ENCODE peak calls at places on chromosomes 11 and 22, in nine cellular contexts. One of them, this sample, is unnamed. For H3K9me3, the result is how much of the 10 kb centered on the place peaks cover.

GRCh38 chr11:74442601-74443000 is 24.7 kb downstream of the KCNE3 start:
- DNase-seq in AG04450: no peak
- DNase-seq in esophagus squamous epithelium: no peak
- DNase-seq in WERI-Rb-1: no peak
- DNase-seq in right lobe of liver: no peak
- DNase-seq in stomach: no peak
- DNase-seq in small intestine: peak
- DNase-seq in OCI-LY7: no peak
- DNase-seq in colonic mucosa: no peak
- DNase-seq in this sample: no peak

GRCh38 chr11:119337581-119338317 is 2.9 kb downstream of the C1QTNF5 start:
- DNase-seq in AG04450: peak
- DNase-seq in esophagus squamous epithelium: no peak
- DNase-seq in WERI-Rb-1: no peak
- DNase-seq in right lobe of liver: peak
- DNase-seq in stomach: no peak
- DNase-seq in small intestine: no peak
- DNase-seq in OCI-LY7: no peak
- DNase-seq in colonic mucosa: no peak
- DNase-seq in this sample: no peak

GRCh38 chr22:44883011-44883421 is 126.8 kb downstream of the PHF21B start:
- DNase-seq in AG04450: no peak
- DNase-seq in esophagus squamous epithelium: no peak
- DNase-seq in WERI-Rb-1: no peak
- DNase-seq in right lobe of liver: peak
- DNase-seq in stomach: no peak
- DNase-seq in small intestine: no peak
- DNase-seq in OCI-LY7: no peak
- DNase-seq in colonic mucosa: no peak
- DNase-seq in this sample: no peak

GRCh38 chr11:22199243-22199642 is 6.4 kb downstream of the ANO5 start:
- DNase-seq in AG04450: no peak
- DNase-seq in esophagus squamous epithelium: no peak
- DNase-seq in WERI-Rb-1: no peak
- DNase-seq in right lobe of liver: no peak
- DNase-seq in stomach: no peak
- DNase-seq in small intestine: no peak
- DNase-seq in OCI-LY7: no peak
- DNase-seq in colonic mucosa: no peak
- DNase-seq in this sample: no peak

GRCh38 chr11:19929655-19930054 is 217.0 kb downstream of the NAV2 start:
- DNase-seq in AG04450: no peak
- DNase-seq in esophagus squamous epithelium: no peak
- DNase-seq in WERI-Rb-1: no peak
- DNase-seq in right lobe of liver: no peak
- DNase-seq in stomach: no peak
- DNase-seq in small intestine: no peak
- DNase-seq in OCI-LY7: no peak
- DNase-seq in colonic mucosa: no peak
- DNase-seq in this sample: peak

GRCh38 chr11:69089258-69089657 is 40.5 kb downstream of the TPCN2 start:
- DNase-seq in AG04450: no peak
- DNase-seq in esophagus squamous epithelium: no peak
- DNase-seq in WERI-Rb-1: peak
- DNase-seq in right lobe of liver: no peak
- DNase-seq in stomach: peak
- DNase-seq in small intestine: no peak
- DNase-seq in OCI-LY7: no peak
- DNase-seq in colonic mucosa: no peak
- DNase-seq in this sample: no peak

GRCh38 chr11:11207428-11207827 is 145.6 kb downstream of the CSNK2A3 start:
- DNase-seq in AG04450: no peak
- DNase-seq in esophagus squamous epithelium: no peak
- DNase-seq in WERI-Rb-1: no peak
- DNase-seq in right lobe of liver: no peak
- DNase-seq in stomach: no peak
- DNase-seq in small intestine: no peak
- DNase-seq in OCI-LY7: no peak
- DNase-seq in colonic mucosa: no peak
- DNase-seq in this sample: no peak

GRCh38 chr11:10844364-10844763 is 13.5 kb downstream of the ZBED5 start:
- DNase-seq in AG04450: no peak
- DNase-seq in esophagus squamous epithelium: no peak
- DNase-seq in WERI-Rb-1: no peak
- DNase-seq in right lobe of liver: no peak
- DNase-seq in stomach: no peak
- DNase-seq in small intestine: peak
- DNase-seq in OCI-LY7: no peak
- DNase-seq in colonic mucosa: no peak
- DNase-seq in this sample: no peak

GRCh38 chr11:299951-300735 is 817 bp upstream of the IFITM5 start:
- DNase-seq in AG04450: no peak
- DNase-seq in esophagus squamous epithelium: no peak
- DNase-seq in WERI-Rb-1: no peak
- DNase-seq in right lobe of liver: peak
- DNase-seq in stomach: no peak
- DNase-seq in small intestine: no peak
- DNase-seq in OCI-LY7: no peak
- DNase-seq in colonic mucosa: no peak
- DNase-seq in this sample: no peak

GRCh38 chr11:877565-877964 is 33.0 kb downstream of the CHID1 start:
- DNase-seq in AG04450: no peak
- DNase-seq in esophagus squamous epithelium: no peak
- DNase-seq in WERI-Rb-1: peak
- DNase-seq in right lobe of liver: no peak
- DNase-seq in stomach: no peak
- DNase-seq in small intestine: no peak
- DNase-seq in OCI-LY7: peak
- DNase-seq in colonic mucosa: no peak
- DNase-seq in this sample: no peak

GRCh38 chr11:122069946-122070345 is 46.1 kb downstream of the BLID start:
- DNase-seq in AG04450: peak
- DNase-seq in esophagus squamous epithelium: no peak
- DNase-seq in WERI-Rb-1: peak
- DNase-seq in right lobe of liver: no peak
- DNase-seq in stomach: peak
- DNase-seq in small intestine: no peak
- DNase-seq in OCI-LY7: no peak
- DNase-seq in colonic mucosa: no peak
- DNase-seq in this sample: no peak

GRCh38 chr22:49564054-49564453 is 263.6 kb downstream of the BRD1 start:
- DNase-seq in AG04450: no peak
- DNase-seq in esophagus squamous epithelium: no peak
- DNase-seq in WERI-Rb-1: no peak
- DNase-seq in right lobe of liver: peak
- DNase-seq in stomach: no peak
- DNase-seq in small intestine: no peak
- DNase-seq in OCI-LY7: no peak
- DNase-seq in colonic mucosa: no peak
- DNase-seq in this sample: no peak

GRCh38 chr22:49566141-49566541 is 261.5 kb downstream of the BRD1 start:
- DNase-seq in AG04450: no peak
- DNase-seq in esophagus squamous epithelium: no peak
- DNase-seq in WERI-Rb-1: no peak
- DNase-seq in right lobe of liver: no peak
- DNase-seq in stomach: no peak
- DNase-seq in small intestine: no peak
- DNase-seq in OCI-LY7: no peak
- DNase-seq in colonic mucosa: no peak
- DNase-seq in this sample: no peak

GRCh38 chr22:49564666-49565515 is 262.8 kb downstream of the BRD1 start:
- DNase-seq in AG04450: no peak
- DNase-seq in esophagus squamous epithelium: no peak
- DNase-seq in WERI-Rb-1: no peak
- DNase-seq in right lobe of liver: peak
- DNase-seq in stomach: no peak
- DNase-seq in small intestine: no peak
- DNase-seq in OCI-LY7: no peak
- DNase-seq in colonic mucosa: no peak
- DNase-seq in this sample: no peak

GRCh38 chr22:49566693-49567092 is 261.0 kb downstream of the BRD1 start:
- DNase-seq in AG04450: no peak
- DNase-seq in esophagus squamous epithelium: no peak
- DNase-seq in WERI-Rb-1: no peak
- DNase-seq in right lobe of liver: no peak
- DNase-seq in stomach: no peak
- DNase-seq in small intestine: no peak
- DNase-seq in OCI-LY7: no peak
- DNase-seq in colonic mucosa: no peak
- DNase-seq in this sample: no peak

DNA sequence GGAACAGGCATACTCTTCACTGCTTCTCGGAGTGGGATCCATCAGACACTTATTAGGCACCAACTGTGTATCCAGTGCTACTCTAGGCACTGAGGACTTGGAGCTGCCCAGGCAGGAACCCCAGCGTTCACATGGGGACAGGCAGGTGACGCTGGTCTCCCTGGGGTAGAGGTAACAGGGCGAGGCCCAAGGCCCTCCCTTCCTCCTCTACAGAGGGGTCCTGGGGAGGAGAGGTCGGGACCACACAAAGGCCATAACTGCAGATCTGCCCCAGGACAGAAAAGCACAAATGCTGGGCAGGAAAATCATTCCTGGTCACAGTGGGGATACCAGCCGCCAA is 262.2 kb downstream of the BRD1 start:
- DNase-seq in AG04450: no peak
- DNase-seq in esophagus squamous epithelium: no peak
- DNase-seq in WERI-Rb-1: no peak
- DNase-seq in right lobe of liver: no peak
- DNase-seq in stomach: no peak
- DNase-seq in small intestine: no peak
- DNase-seq in OCI-LY7: no peak
- DNase-seq in colonic mucosa: no peak
- DNase-seq in this sample: no peak
- H3K9me3 ChIP-seq in AG04450: half or more
- H3K9me3 ChIP-seq in esophagus squamous epithelium: under half
- H3K9me3 ChIP-seq in WERI-Rb-1: under half
- H3K9me3 ChIP-seq in right lobe of liver: under half
- H3K9me3 ChIP-seq in stomach: under half
- H3K9me3 ChIP-seq in small intestine: under half
- H3K9me3 ChIP-seq in OCI-LY7: under half
- H3K9me3 ChIP-seq in colonic mucosa: under half
- H3K9me3 ChIP-seq in this sample: under half

DNA sequence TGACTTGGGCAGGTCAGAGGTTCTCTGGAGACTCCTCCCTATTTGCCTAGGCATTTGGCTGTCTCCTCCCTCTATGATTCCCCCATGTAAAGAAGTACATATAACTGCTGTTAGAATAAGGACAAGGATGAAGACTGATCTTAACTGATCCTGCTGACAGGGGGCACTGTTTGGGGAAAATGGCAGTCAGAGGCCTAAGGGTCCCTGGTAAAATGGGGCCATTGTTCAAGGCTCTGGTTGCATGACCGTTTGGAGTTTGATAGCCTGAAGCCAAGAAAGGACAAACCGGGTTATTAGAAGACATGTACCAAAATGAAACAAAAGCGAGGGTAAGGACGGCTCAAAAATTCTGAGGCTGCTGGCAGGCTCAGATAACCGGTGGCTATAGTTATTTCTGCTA is 712.2 kb downstream of the NTM start:
- DNase-seq in AG04450: no peak
- DNase-seq in esophagus squamous epithelium: no peak
- DNase-seq in WERI-Rb-1: no peak
- DNase-seq in right lobe of liver: no peak
- DNase-seq in stomach: no peak
- DNase-seq in small intestine: no peak
- DNase-seq in OCI-LY7: no peak
- DNase-seq in colonic mucosa: no peak
- DNase-seq in this sample: no peak
- H3K9me3 ChIP-seq in AG04450: under half
- H3K9me3 ChIP-seq in esophagus squamous epithelium: under half
- H3K9me3 ChIP-seq in WERI-Rb-1: under half
- H3K9me3 ChIP-seq in right lobe of liver: under half
- H3K9me3 ChIP-seq in stomach: under half
- H3K9me3 ChIP-seq in small intestine: under half
- H3K9me3 ChIP-seq in OCI-LY7: under half
- H3K9me3 ChIP-seq in colonic mucosa: under half
- H3K9me3 ChIP-seq in this sample: under half

GRCh38 chr11:3833461-3833860 is 7.3 kb downstream of the RHOG start:
- DNase-seq in AG04450: no peak
- DNase-seq in esophagus squamous epithelium: no peak
- DNase-seq in WERI-Rb-1: no peak
- DNase-seq in right lobe of liver: no peak
- DNase-seq in stomach: no peak
- DNase-seq in small intestine: no peak
- DNase-seq in OCI-LY7: no peak
- DNase-seq in colonic mucosa: no peak
- DNase-seq in this sample: no peak

GRCh38 chr11:3832816-3833215 is 7.9 kb downstream of the RHOG start:
- DNase-seq in AG04450: no peak
- DNase-seq in esophagus squamous epithelium: no peak
- DNase-seq in WERI-Rb-1: no peak
- DNase-seq in right lobe of liver: no peak
- DNase-seq in stomach: no peak
- DNase-seq in small intestine: no peak
- DNase-seq in OCI-LY7: no peak
- DNase-seq in colonic mucosa: no peak
- DNase-seq in this sample: no peak

GRCh38 chr11:3835100-3835485 is 5.7 kb downstream of the RHOG start:
- DNase-seq in AG04450: no peak
- DNase-seq in esophagus squamous epithelium: no peak
- DNase-seq in WERI-Rb-1: no peak
- DNase-seq in right lobe of liver: no peak
- DNase-seq in stomach: no peak
- DNase-seq in small intestine: peak
- DNase-seq in OCI-LY7: no peak
- DNase-seq in colonic mucosa: no peak
- DNase-seq in this sample: no peak

GRCh38 chr11:3835752-3836151 is 5.0 kb downstream of the RHOG start:
- DNase-seq in AG04450: no peak
- DNase-seq in esophagus squamous epithelium: no peak
- DNase-seq in WERI-Rb-1: no peak
- DNase-seq in right lobe of liver: no peak
- DNase-seq in stomach: no peak
- DNase-seq in small intestine: no peak
- DNase-seq in OCI-LY7: no peak
- DNase-seq in colonic mucosa: no peak
- DNase-seq in this sample: no peak

GRCh38 chr11:3834349-3835099 is 6.2 kb downstream of the RHOG start:
- DNase-seq in AG04450: no peak
- DNase-seq in esophagus squamous epithelium: no peak
- DNase-seq in WERI-Rb-1: no peak
- DNase-seq in right lobe of liver: peak
- DNase-seq in stomach: peak
- DNase-seq in small intestine: peak
- DNase-seq in OCI-LY7: peak
- DNase-seq in colonic mucosa: peak
- DNase-seq in this sample: no peak
- H3K9me3 ChIP-seq in AG04450: under half
- H3K9me3 ChIP-seq in esophagus squamous epithelium: under half
- H3K9me3 ChIP-seq in WERI-Rb-1: under half
- H3K9me3 ChIP-seq in right lobe of liver: under half
- H3K9me3 ChIP-seq in stomach: under half
- H3K9me3 ChIP-seq in small intestine: under half
- H3K9me3 ChIP-seq in OCI-LY7: under half
- H3K9me3 ChIP-seq in colonic mucosa: under half
- H3K9me3 ChIP-seq in this sample: under half

DNA sequence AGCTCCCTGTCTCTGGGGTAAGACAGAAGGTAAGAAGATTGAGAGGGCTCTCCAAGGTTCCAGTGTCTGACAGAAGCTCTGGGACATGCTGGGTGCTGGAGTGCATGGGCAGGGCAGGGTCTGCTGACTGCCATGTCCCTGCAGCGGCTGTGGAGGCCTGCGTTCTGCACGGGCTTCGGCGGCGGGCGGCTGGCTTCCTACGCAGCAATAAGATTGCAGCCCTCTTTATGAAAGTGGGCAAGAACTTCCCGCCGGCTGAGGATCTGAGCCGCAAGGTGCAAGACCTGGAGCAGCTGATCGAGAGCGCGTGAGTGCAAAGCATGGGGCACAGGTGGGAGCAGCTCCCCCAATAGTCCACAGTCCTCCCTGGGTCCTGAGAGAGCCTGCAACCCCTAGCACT is 41.5 kb downstream of the SGSM1 start:
- DNase-seq in AG04450: no peak
- DNase-seq in esophagus squamous epithelium: no peak
- DNase-seq in WERI-Rb-1: no peak
- DNase-seq in right lobe of liver: no peak
- DNase-seq in stomach: no peak
- DNase-seq in small intestine: no peak
- DNase-seq in OCI-LY7: no peak
- DNase-seq in colonic mucosa: no peak
- DNase-seq in this sample: no peak
- H3K9me3 ChIP-seq in AG04450: under half
- H3K9me3 ChIP-seq in esophagus squamous epithelium: under half
- H3K9me3 ChIP-seq in WERI-Rb-1: under half
- H3K9me3 ChIP-seq in right lobe of liver: under half
- H3K9me3 ChIP-seq in stomach: under half
- H3K9me3 ChIP-seq in small intestine: under half
- H3K9me3 ChIP-seq in OCI-LY7: under half
- H3K9me3 ChIP-seq in colonic mucosa: under half
- H3K9me3 ChIP-seq in this sample: under half

This sample was measured in vagina.